ENCODE peak calls at places on chromosomes 5 and 9, in seven cellular contexts. J, Z, X, B, T, N and P are unnamed samples.

GRCh38 chr5:60533789-60534188 is 166.2 kb downstream of the DEPDC1B start:
- DNase-seq in J (no peak), Z (no peak), X (no peak), B (no peak), T (no peak), N (no peak), P (no peak)

GRCh38 chr5:17087035-17087434 is 130.4 kb upstream of the BASP1 start:
- DNase-seq in J (no peak), Z (no peak), X (no peak), B (no peak), T (peak; percentile 23), N (no peak), P (no peak)

GRCh38 chr9:84000186-84000585 is 19.6 kb downstream of the RMI1 start:
- DNase-seq in J (no peak), Z (no peak), X (no peak), B (peak; percentile 47), T (peak; percentile 38), N (no peak), P (no peak)

GRCh38 chr5:87770601-87771121 is 357.9 kb upstream of the CCNH start:
- DNase-seq in J (no peak), Z (no peak), X (no peak), B (no peak), T (no peak), N (no peak), P (peak; percentile 51)

GRCh38 chr5:149486726-149487635 is 64.3 kb downstream of the CSNK1A1 start:
- DNase-seq in J (peak; percentile 70), Z (no peak), X (no peak), B (peak; percentile 72), T (peak; percentile 70), N (no peak), P (no peak)

GRCh38 chr5:132293066-132293991 is 865 bp upstream of the SLC22A4 start:
- DNase-seq in J (peak; percentile 69), Z (peak; percentile 85), X (peak; percentile 51), B (peak; percentile 95), T (peak; percentile 87), N (peak; percentile 46), P (peak; percentile 85)

GRCh38 chr9:70532753-70533152 is 118.3 kb upstream of the KLF9 start:
- DNase-seq in J (no peak), Z (no peak), X (no peak), B (no peak), T (no peak), N (no peak), P (no peak)

GRCh38 chr9:4012446-4012845 is 287.4 kb downstream of the GLIS3 start:
- DNase-seq in J (no peak), Z (no peak), X (no peak), B (no peak), T (no peak), N (no peak), P (no peak)

GRCh38 chr9:35932732-35933131 is 23.4 kb downstream of the SPAAR start:
- DNase-seq in J (no peak), Z (no peak), X (peak; percentile 49), B (no peak), T (no peak), N (no peak), P (no peak)

GRCh38 chr9:88379352-88379751 is 8.9 kb upstream of the SPIN1 start:
- DNase-seq in J (no peak), Z (no peak), X (no peak), B (no peak), T (no peak), N (no peak), P (no peak)

GRCh38 chr5:172336264-172336663 is 52.7 kb upstream of the UBTD2 start:
- DNase-seq in J (no peak), Z (no peak), X (no peak), B (no peak), T (no peak), N (no peak), P (no peak)

GRCh38 chr5:103393131-103393754 is 134.7 kb downstream of the MACIR start:
- DNase-seq in J (peak; percentile 31), Z (no peak), X (no peak), B (peak; percentile 67), T (no peak), N (no peak), P (peak; percentile 67)

GRCh38 chr5:138568061-138568824 is 7.0 kb downstream of the HSPA9 start:
- DNase-seq in J (no peak), Z (no peak), X (no peak), B (peak; percentile 27), T (peak; percentile 72), N (no peak), P (no peak)

GRCh38 chr5:35223777-35224395 is 6.4 kb downstream of the PRLR start:
- DNase-seq in J (no peak), Z (no peak), X (no peak), B (no peak), T (no peak), N (no peak), P (no peak)

GRCh38 chr5:39755986-39756385 is 331.2 kb upstream of the DAB2 start:
- DNase-seq in J (peak; percentile 95), Z (no peak), X (no peak), B (peak; percentile 97), T (peak; percentile 96), N (no peak), P (no peak)

GRCh38 chr9:38039090-38039906 is 29.7 kb downstream of the SHB start:
- DNase-seq in J (peak; percentile 76), Z (no peak), X (no peak), B (peak; percentile 39), T (peak; percentile 48), N (no peak), P (no peak)

GRCh38 chr5:154669402-154669801 is 85.8 kb upstream of the LARP1 start:
- DNase-seq in J (no peak), Z (no peak), X (no peak), B (no peak), T (no peak), N (no peak), P (no peak)

GRCh38 chr5:130715541-130715940 is 449.5 kb downstream of the HINT1 start:
- DNase-seq in J (peak; percentile 26), Z (no peak), X (no peak), B (no peak), T (no peak), N (no peak), P (no peak)

GRCh38 chr5:170248635-170249227 is 15.9 kb downstream of the C5orf58 start:
- DNase-seq in J (no peak), Z (no peak), X (no peak), B (no peak), T (no peak), N (no peak), P (no peak)

GRCh38 chr9:75185585-75186170 is 97.4 kb downstream of the OSTF1 start:
- DNase-seq in J (peak; percentile 27), Z (no peak), X (peak; percentile 22), B (peak; percentile 52), T (no peak), N (no peak), P (peak; percentile 51)

GRCh38 chr9:113963017-113963620 is 87.0 kb downstream of the ZNF618 start:
- DNase-seq in J (peak; percentile 47), Z (peak; percentile 37), X (no peak), B (peak; percentile 75), T (peak; percentile 49), N (no peak), P (peak; percentile 76)

GRCh38 chr5:98588225-98588624 is 185.2 kb upstream of the RGMB start:
- DNase-seq in J (no peak), Z (no peak), X (no peak), B (no peak), T (peak; percentile 37), N (no peak), P (no peak)

GRCh38 chr5:149857499-149857898 is 87.1 kb downstream of the PDE6A start:
- DNase-seq in J (peak; percentile 71), Z (peak; percentile 66), X (no peak), B (no peak), T (no peak), N (no peak), P (no peak)

GRCh38 chr9:99052849-99053715 is 51.8 kb upstream of the TGFBR1 start:
- DNase-seq in J (no peak), Z (no peak), X (no peak), B (no peak), T (no peak), N (no peak), P (no peak)

GRCh38 chr5:54704825-54705224 is 187.3 kb downstream of the SNX18 start:
- DNase-seq in J (no peak), Z (no peak), X (no peak), B (no peak), T (no peak), N (no peak), P (no peak)

GRCh38 chr5:56145511-56145910 is 87.6 kb downstream of the ANKRD55 start:
- DNase-seq in J (no peak), Z (no peak), X (no peak), B (no peak), T (no peak), N (no peak), P (no peak)

GRCh38 chr9:99368341-99369326 is 146.6 kb downstream of the SEC61B start:
- DNase-seq in J (peak; percentile 40), Z (no peak), X (no peak), B (peak; percentile 84), T (peak; percentile 83), N (no peak), P (peak; percentile 53)

GRCh38 chr9:15999422-16000339 is 446.8 kb downstream of the CCDC171 start:
- DNase-seq in J (peak; percentile 88), Z (no peak), X (no peak), B (peak; percentile 95), T (peak; percentile 97), N (no peak), P (no peak)

GRCh38 chr5:151122828-151123227 is 34.8 kb downstream of the ANXA6 start:
- DNase-seq in J (no peak), Z (no peak), X (no peak), B (no peak), T (no peak), N (no peak), P (no peak)

GRCh38 chr9:126671983-126672382 is 58.3 kb downstream of the LMX1B start:
- DNase-seq in J (no peak), Z (no peak), X (no peak), B (no peak), T (no peak), N (no peak), P (no peak)
- H3K27me3 ChIP-seq in J (no peaks in the 10 kb centered on the region), Z (no peaks in the 10 kb centered on the region), X (peaks cover 16% of the 10 kb centered on the region), B (no peaks in the 10 kb centered on the region), T (peaks cover 83% of the 10 kb centered on the region), N (peaks cover 18% of the 10 kb centered on the region), P (peaks cover 100% of the 10 kb centered on the region)

GRCh38 chr9:124037790-124038189 is 26.2 kb downstream of the LHX2 start:
- DNase-seq in J (no peak), Z (no peak), X (no peak), B (no peak), T (no peak), N (no peak), P (peak; percentile 42)
- H3K27me3 ChIP-seq in J (no peaks in the 10 kb centered on the region), Z (peaks cover 9% of the 10 kb centered on the region), X (peaks cover 13% of the 10 kb centered on the region), B (peaks cover 45% of the 10 kb centered on the region), T (peaks cover 79% of the 10 kb centered on the region), N (peaks cover 17% of the 10 kb centered on the region), P (peaks cover 94% of the 10 kb centered on the region)

GRCh38 chr5:1895771-1896420 is 13.2 kb upstream of the IRX4 start:
- DNase-seq in J (no peak), Z (no peak), X (no peak), B (no peak), T (no peak), N (no peak), P (no peak)
- H3K27me3 ChIP-seq in J (peaks cover 97% of the 10 kb centered on the region), Z (peaks cover 13% of the 10 kb centered on the region), X (no peaks in the 10 kb centered on the region), B (peaks cover 20% of the 10 kb centered on the region), T (peaks cover 33% of the 10 kb centered on the region), N (no peaks in the 10 kb centered on the region), P (peaks cover 42% of the 10 kb centered on the region)

DNA sequence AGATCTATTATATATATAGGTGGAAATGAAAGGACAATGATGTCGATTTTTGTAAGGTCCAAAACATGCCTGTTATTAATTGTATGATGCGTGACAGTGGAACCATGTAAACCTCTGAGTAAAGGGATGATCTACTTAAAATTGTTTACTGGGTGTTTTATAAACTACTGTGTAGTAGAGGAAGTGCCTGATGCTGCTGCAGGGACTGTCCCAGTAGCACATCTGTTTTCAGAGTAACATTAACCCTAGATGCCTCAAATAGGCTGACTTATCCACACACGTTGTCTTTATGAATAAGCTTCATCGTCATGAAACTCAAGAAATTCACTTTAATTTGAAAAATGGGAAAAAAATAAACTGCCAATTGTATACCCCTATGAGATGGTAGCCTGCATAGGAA is 1.7 kb downstream of the CAMK4 start:
- DNase-seq in J (no peak), Z (no peak), X (peak; percentile 57), B (no peak), T (no peak), N (no peak), P (no peak)
- H3K27me3 ChIP-seq in J (peaks cover 79% of the 10 kb centered on the region), Z (no peaks in the 10 kb centered on the region), X (no peaks in the 10 kb centered on the region), B (no peaks in the 10 kb centered on the region), T (no peaks in the 10 kb centered on the region), N (no peaks in the 10 kb centered on the region), P (peaks cover 46% of the 10 kb centered on the region)